ENCODE peak calls at places on chromosomes 6 and 20, in six cellular contexts. One of them, this sample, is unnamed.

GRCh38 chr20:59149678-59150504 is 13.7 kb upstream of the ZNF831 start:
- DNase-seq in CD4-positive, CD25-positive, alpha-beta regulatory T cell: peak; percentile 70
- DNase-seq in hepatocyte: peak; percentile 28
- DNase-seq in heart left ventricle: peak; percentile 35
- DNase-seq in endothelial cell of umbilical vein: no peak
- DNase-seq in IMR-90: no peak
- DNase-seq in this sample: no peak

GRCh38 chr6:14475306-14475705 is 357.7 kb downstream of the CD83 start:
- DNase-seq in heart left ventricle: no peak
- DNase-seq in endothelial cell of umbilical vein: no peak
- DNase-seq in CD4-positive, CD25-positive, alpha-beta regulatory T cell: no peak
- DNase-seq in IMR-90: no peak
- DNase-seq in hepatocyte: no peak
- DNase-seq in this sample: no peak

GRCh38 chr20:33373735-33374605 is 27.3 kb downstream of the CDK5RAP1 start:
- DNase-seq in endothelial cell of umbilical vein: peak; percentile 11
- DNase-seq in hepatocyte: peak; percentile 71
- DNase-seq in heart left ventricle: no peak
- DNase-seq in IMR-90: peak; percentile 94
- DNase-seq in CD4-positive, CD25-positive, alpha-beta regulatory T cell: no peak
- DNase-seq in this sample: peak; percentile 99

GRCh38 chr6:111573118-111573883 is 32.4 kb downstream of the TRAF3IP2 start:
- DNase-seq in IMR-90: peak; percentile 80
- DNase-seq in hepatocyte: peak; percentile 81
- DNase-seq in endothelial cell of umbilical vein: no peak
- DNase-seq in heart left ventricle: no peak
- DNase-seq in CD4-positive, CD25-positive, alpha-beta regulatory T cell: no peak
- DNase-seq in this sample: peak; percentile 14

GRCh38 chr6:80547827-80548226 is 441.4 kb downstream of the BCKDHB start:
- DNase-seq in endothelial cell of umbilical vein: no peak
- DNase-seq in hepatocyte: no peak
- DNase-seq in IMR-90: peak; percentile 94
- DNase-seq in heart left ventricle: no peak
- DNase-seq in CD4-positive, CD25-positive, alpha-beta regulatory T cell: no peak
- DNase-seq in this sample: peak; percentile 52

GRCh38 chr20:58697867-58698703 is 5.5 kb downstream of the NPEPL1 start:
- DNase-seq in IMR-90: no peak
- DNase-seq in heart left ventricle: no peak
- DNase-seq in CD4-positive, CD25-positive, alpha-beta regulatory T cell: no peak
- DNase-seq in hepatocyte: no peak
- DNase-seq in endothelial cell of umbilical vein: no peak
- DNase-seq in this sample: no peak

GRCh38 chr6:117495873-117496272 is 13.4 kb downstream of the DCBLD1 start:
- DNase-seq in endothelial cell of umbilical vein: no peak
- DNase-seq in IMR-90: peak; percentile 52
- DNase-seq in hepatocyte: no peak
- DNase-seq in CD4-positive, CD25-positive, alpha-beta regulatory T cell: no peak
- DNase-seq in heart left ventricle: no peak
- DNase-seq in this sample: peak; percentile 35

GRCh38 chr6:99894815-99895214 is 99.2 kb downstream of the MCHR2 start:
- DNase-seq in IMR-90: no peak
- DNase-seq in CD4-positive, CD25-positive, alpha-beta regulatory T cell: no peak
- DNase-seq in hepatocyte: no peak
- DNase-seq in heart left ventricle: no peak
- DNase-seq in endothelial cell of umbilical vein: no peak
- DNase-seq in this sample: no peak

GRCh38 chr6:33692078-33692759 is 19.3 kb downstream of the UQCC2 start:
- DNase-seq in heart left ventricle: peak; percentile 82
- DNase-seq in IMR-90: no peak
- DNase-seq in CD4-positive, CD25-positive, alpha-beta regulatory T cell: no peak
- DNase-seq in hepatocyte: no peak
- DNase-seq in endothelial cell of umbilical vein: no peak
- DNase-seq in this sample: peak; percentile 38

GRCh38 chr6:97215157-97215769 is 67.8 kb downstream of the MMS22L start:
- DNase-seq in hepatocyte: peak; percentile 69
- DNase-seq in endothelial cell of umbilical vein: peak; percentile 71
- DNase-seq in heart left ventricle: no peak
- DNase-seq in IMR-90: peak; percentile 76
- DNase-seq in CD4-positive, CD25-positive, alpha-beta regulatory T cell: no peak
- DNase-seq in this sample: peak; percentile 55

GRCh38 chr20:24741673-24742072 is 207.4 kb upstream of the CST7 start:
- DNase-seq in IMR-90: no peak
- DNase-seq in heart left ventricle: no peak
- DNase-seq in hepatocyte: no peak
- DNase-seq in CD4-positive, CD25-positive, alpha-beta regulatory T cell: no peak
- DNase-seq in endothelial cell of umbilical vein: no peak
- DNase-seq in this sample: no peak

GRCh38 chr6:31525932-31526591 is 2.7 kb upstream of the MCCD1 start:
- DNase-seq in heart left ventricle: no peak
- DNase-seq in hepatocyte: no peak
- DNase-seq in IMR-90: peak; percentile 57
- DNase-seq in CD4-positive, CD25-positive, alpha-beta regulatory T cell: no peak
- DNase-seq in endothelial cell of umbilical vein: peak; percentile 80
- DNase-seq in this sample: peak; percentile 45

GRCh38 chr6:14732845-14733757 is 512.8 kb upstream of the JARID2 start:
- DNase-seq in CD4-positive, CD25-positive, alpha-beta regulatory T cell: no peak
- DNase-seq in hepatocyte: no peak
- DNase-seq in endothelial cell of umbilical vein: no peak
- DNase-seq in heart left ventricle: no peak
- DNase-seq in IMR-90: peak; percentile 79
- DNase-seq in this sample: peak; percentile 95

GRCh38 chr6:127618729-127619128 is 41.8 kb downstream of the C6orf58 start:
- DNase-seq in endothelial cell of umbilical vein: no peak
- DNase-seq in IMR-90: peak; percentile 11
- DNase-seq in CD4-positive, CD25-positive, alpha-beta regulatory T cell: no peak
- DNase-seq in hepatocyte: no peak
- DNase-seq in heart left ventricle: no peak
- DNase-seq in this sample: peak; percentile 94

GRCh38 chr20:7579888-7580287 is 360.4 kb downstream of the HAO1 start:
- DNase-seq in heart left ventricle: no peak
- DNase-seq in endothelial cell of umbilical vein: no peak
- DNase-seq in hepatocyte: no peak
- DNase-seq in CD4-positive, CD25-positive, alpha-beta regulatory T cell: no peak
- DNase-seq in IMR-90: no peak
- DNase-seq in this sample: peak; percentile 53

GRCh38 chr6:30544666-30545272 is 11.5 kb downstream of the GNL1 start:
- DNase-seq in heart left ventricle: no peak
- DNase-seq in IMR-90: peak; percentile 79
- DNase-seq in hepatocyte: peak; percentile 79
- DNase-seq in CD4-positive, CD25-positive, alpha-beta regulatory T cell: no peak
- DNase-seq in endothelial cell of umbilical vein: peak; percentile 76
- DNase-seq in this sample: peak; percentile 84

GRCh38 chr6:137847748-137848147 is 19.3 kb upstream of the TNFAIP3 start:
- DNase-seq in CD4-positive, CD25-positive, alpha-beta regulatory T cell: no peak
- DNase-seq in heart left ventricle: no peak
- DNase-seq in endothelial cell of umbilical vein: no peak
- DNase-seq in hepatocyte: no peak
- DNase-seq in IMR-90: no peak
- DNase-seq in this sample: no peak

GRCh38 chr20:62741191-62741676 is 32.6 kb downstream of the NTSR1 start:
- DNase-seq in CD4-positive, CD25-positive, alpha-beta regulatory T cell: no peak
- DNase-seq in endothelial cell of umbilical vein: peak; percentile 28
- DNase-seq in hepatocyte: no peak
- DNase-seq in heart left ventricle: peak; percentile 6
- DNase-seq in IMR-90: no peak
- DNase-seq in this sample: peak; percentile 42

GRCh38 chr20:52039746-52040145 is 151.8 kb downstream of the ZFP64 start:
- DNase-seq in CD4-positive, CD25-positive, alpha-beta regulatory T cell: no peak
- DNase-seq in hepatocyte: no peak
- DNase-seq in endothelial cell of umbilical vein: no peak
- DNase-seq in IMR-90: no peak
- DNase-seq in heart left ventricle: no peak
- DNase-seq in this sample: no peak

GRCh38 chr6:14121936-14122344 is 4.4 kb downstream of the CD83 start:
- DNase-seq in IMR-90: no peak
- DNase-seq in endothelial cell of umbilical vein: no peak
- DNase-seq in heart left ventricle: peak; percentile 39
- DNase-seq in hepatocyte: no peak
- DNase-seq in CD4-positive, CD25-positive, alpha-beta regulatory T cell: no peak
- DNase-seq in this sample: no peak

GRCh38 chr6:52420668-52421358 is 671 bp downstream of the EFHC1 start:
- DNase-seq in endothelial cell of umbilical vein: no peak
- DNase-seq in heart left ventricle: no peak
- DNase-seq in CD4-positive, CD25-positive, alpha-beta regulatory T cell: no peak
- DNase-seq in IMR-90: peak; percentile 33
- DNase-seq in hepatocyte: peak; percentile 45
- DNase-seq in this sample: peak; percentile 66
- H3K4me1 ChIP-seq in endothelial cell of umbilical vein: peaks cover 70% of the 10 kb centered on the region
- H3K4me1 ChIP-seq in heart left ventricle: peaks cover 37% of the 10 kb centered on the region
- H3K4me1 ChIP-seq in CD4-positive, CD25-positive, alpha-beta regulatory T cell: peaks cover 7% of the 10 kb centered on the region
- H3K4me1 ChIP-seq in IMR-90: peaks cover 17% of the 10 kb centered on the region
- H3K4me1 ChIP-seq in hepatocyte: peaks cover 19% of the 10 kb centered on the region
- H3K4me1 ChIP-seq in this sample: peaks cover 59% of the 10 kb centered on the region

GRCh38 chr20:10635476-10636208 is 38.2 kb downstream of the JAG1 start:
- DNase-seq in CD4-positive, CD25-positive, alpha-beta regulatory T cell: no peak
- DNase-seq in heart left ventricle: no peak
- DNase-seq in IMR-90: no peak
- DNase-seq in hepatocyte: no peak
- DNase-seq in endothelial cell of umbilical vein: no peak
- DNase-seq in this sample: no peak

GRCh38 chr20:10634190-10634589 is 39.6 kb downstream of the JAG1 start:
- DNase-seq in IMR-90: no peak
- DNase-seq in heart left ventricle: no peak
- DNase-seq in endothelial cell of umbilical vein: no peak
- DNase-seq in CD4-positive, CD25-positive, alpha-beta regulatory T cell: no peak
- DNase-seq in hepatocyte: no peak
- DNase-seq in this sample: no peak

GRCh38 chr20:10633708-10634107 is 40.1 kb downstream of the JAG1 start:
- DNase-seq in heart left ventricle: no peak
- DNase-seq in hepatocyte: no peak
- DNase-seq in CD4-positive, CD25-positive, alpha-beta regulatory T cell: no peak
- DNase-seq in IMR-90: no peak
- DNase-seq in endothelial cell of umbilical vein: no peak
- DNase-seq in this sample: no peak

GRCh38 chr20:10634683-10635411 is 39.0 kb downstream of the JAG1 start:
- DNase-seq in IMR-90: peak; percentile 92
- DNase-seq in hepatocyte: no peak
- DNase-seq in heart left ventricle: no peak
- DNase-seq in CD4-positive, CD25-positive, alpha-beta regulatory T cell: no peak
- DNase-seq in endothelial cell of umbilical vein: peak; percentile 79
- DNase-seq in this sample: peak; percentile 35

GRCh38 chr20:10632681-10633509 is 40.9 kb downstream of the JAG1 start:
- DNase-seq in hepatocyte: no peak
- DNase-seq in IMR-90: no peak
- DNase-seq in endothelial cell of umbilical vein: no peak
- DNase-seq in CD4-positive, CD25-positive, alpha-beta regulatory T cell: no peak
- DNase-seq in heart left ventricle: no peak
- DNase-seq in this sample: no peak
- H3K4me1 ChIP-seq in hepatocyte: peaks cover 4% of the 10 kb centered on the region
- H3K4me1 ChIP-seq in IMR-90: peaks cover 30% of the 10 kb centered on the region
- H3K4me1 ChIP-seq in endothelial cell of umbilical vein: peaks cover 38% of the 10 kb centered on the region
- H3K4me1 ChIP-seq in CD4-positive, CD25-positive, alpha-beta regulatory T cell: no peaks in the 10 kb centered on the region
- H3K4me1 ChIP-seq in heart left ventricle: peaks cover 47% of the 10 kb centered on the region
- H3K4me1 ChIP-seq in this sample: peaks cover 7% of the 10 kb centered on the region

GRCh38 chr20:44389871-44390270 is 34.4 kb downstream of the HNF4A start:
- DNase-seq in IMR-90: no peak
- DNase-seq in endothelial cell of umbilical vein: no peak
- DNase-seq in CD4-positive, CD25-positive, alpha-beta regulatory T cell: no peak
- DNase-seq in heart left ventricle: no peak
- DNase-seq in hepatocyte: no peak
- DNase-seq in this sample: no peak
- H3K4me1 ChIP-seq in IMR-90: no peaks in the 10 kb centered on the region
- H3K4me1 ChIP-seq in endothelial cell of umbilical vein: no peaks in the 10 kb centered on the region
- H3K4me1 ChIP-seq in CD4-positive, CD25-positive, alpha-beta regulatory T cell: peaks cover 5% of the 10 kb centered on the region
- H3K4me1 ChIP-seq in heart left ventricle: peaks cover 3% of the 10 kb centered on the region
- H3K4me1 ChIP-seq in hepatocyte: peaks cover 8% of the 10 kb centered on the region
- H3K4me1 ChIP-seq in this sample: peaks cover 12% of the 10 kb centered on the region

GRCh38 chr20:46547995-46548394 is 2.5 kb downstream of the OCSTAMP start:
- DNase-seq in endothelial cell of umbilical vein: no peak
- DNase-seq in IMR-90: no peak
- DNase-seq in heart left ventricle: no peak
- DNase-seq in hepatocyte: no peak
- DNase-seq in CD4-positive, CD25-positive, alpha-beta regulatory T cell: no peak
- DNase-seq in this sample: no peak
- H3K4me1 ChIP-seq in endothelial cell of umbilical vein: no peaks in the 10 kb centered on the region
- H3K4me1 ChIP-seq in IMR-90: no peaks in the 10 kb centered on the region
- H3K4me1 ChIP-seq in heart left ventricle: no peaks in the 10 kb centered on the region
- H3K4me1 ChIP-seq in hepatocyte: no peaks in the 10 kb centered on the region
- H3K4me1 ChIP-seq in CD4-positive, CD25-positive, alpha-beta regulatory T cell: peaks cover 19% of the 10 kb centered on the region
- H3K4me1 ChIP-seq in this sample: no peaks in the 10 kb centered on the region

DNA sequence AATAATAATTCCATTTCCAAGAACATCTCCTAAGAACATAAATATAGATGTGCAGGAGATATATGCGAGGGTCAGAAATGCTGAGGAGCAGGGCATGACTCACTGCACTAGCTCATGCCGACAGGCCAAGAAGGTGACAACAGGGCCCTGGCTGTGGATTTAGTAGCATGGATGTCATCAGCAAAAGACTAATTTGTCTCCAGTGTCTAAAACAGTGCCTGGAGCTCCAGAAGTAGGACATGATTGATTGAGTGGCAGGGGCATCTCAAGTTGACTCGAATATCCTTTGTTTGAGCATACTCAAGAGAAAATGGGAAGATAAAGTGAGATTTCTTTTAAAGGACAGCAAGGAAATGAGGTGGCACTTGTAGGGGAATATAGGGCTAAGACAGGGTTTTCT is 207.1 kb upstream of the FOXA2 start:
- DNase-seq in hepatocyte: no peak
- DNase-seq in heart left ventricle: no peak
- DNase-seq in CD4-positive, CD25-positive, alpha-beta regulatory T cell: no peak
- DNase-seq in endothelial cell of umbilical vein: no peak
- DNase-seq in IMR-90: no peak
- DNase-seq in this sample: no peak
- H3K4me1 ChIP-seq in hepatocyte: peaks cover 27% of the 10 kb centered on the region
- H3K4me1 ChIP-seq in heart left ventricle: peaks cover 21% of the 10 kb centered on the region
- H3K4me1 ChIP-seq in CD4-positive, CD25-positive, alpha-beta regulatory T cell: no peaks in the 10 kb centered on the region
- H3K4me1 ChIP-seq in endothelial cell of umbilical vein: peaks cover 31% of the 10 kb centered on the region
- H3K4me1 ChIP-seq in IMR-90: peaks cover 7% of the 10 kb centered on the region
- H3K4me1 ChIP-seq in this sample: peaks cover 46% of the 10 kb centered on the region

GRCh38 chr6:502761-503160 is 111.2 kb downstream of the IRF4 start:
- DNase-seq in hepatocyte: no peak
- DNase-seq in CD4-positive, CD25-positive, alpha-beta regulatory T cell: no peak
- DNase-seq in heart left ventricle: no peak
- DNase-seq in IMR-90: no peak
- DNase-seq in endothelial cell of umbilical vein: no peak
- DNase-seq in this sample: no peak
- H3K4me1 ChIP-seq in hepatocyte: no peaks in the 10 kb centered on the region
- H3K4me1 ChIP-seq in CD4-positive, CD25-positive, alpha-beta regulatory T cell: peaks cover 47% of the 10 kb centered on the region
- H3K4me1 ChIP-seq in heart left ventricle: peaks cover 6% of the 10 kb centered on the region
- H3K4me1 ChIP-seq in IMR-90: no peaks in the 10 kb centered on the region
- H3K4me1 ChIP-seq in endothelial cell of umbilical vein: no peaks in the 10 kb centered on the region
- H3K4me1 ChIP-seq in this sample: no peaks in the 10 kb centered on the region

GRCh38 chr6:1222426-1223311 is 89.2 kb upstream of the FOXQ1 start:
- DNase-seq in endothelial cell of umbilical vein: no peak
- DNase-seq in heart left ventricle: peak; percentile 77
- DNase-seq in CD4-positive, CD25-positive, alpha-beta regulatory T cell: no peak
- DNase-seq in IMR-90: no peak
- DNase-seq in hepatocyte: no peak
- DNase-seq in this sample: no peak

GRCh38 chr6:1226208-1227099 is 85.4 kb upstream of the FOXQ1 start:
- DNase-seq in CD4-positive, CD25-positive, alpha-beta regulatory T cell: no peak
- DNase-seq in endothelial cell of umbilical vein: no peak
- DNase-seq in hepatocyte: no peak
- DNase-seq in heart left ventricle: no peak
- DNase-seq in IMR-90: no peak
- DNase-seq in this sample: no peak

GRCh38 chr6:1227600-1227934 is 84.3 kb upstream of the FOXQ1 start:
- DNase-seq in hepatocyte: no peak
- DNase-seq in CD4-positive, CD25-positive, alpha-beta regulatory T cell: no peak
- DNase-seq in heart left ventricle: no peak
- DNase-seq in IMR-90: no peak
- DNase-seq in endothelial cell of umbilical vein: no peak
- DNase-seq in this sample: no peak

GRCh38 chr6:1224514-1224913 is 87.4 kb upstream of the FOXQ1 start:
- DNase-seq in CD4-positive, CD25-positive, alpha-beta regulatory T cell: no peak
- DNase-seq in IMR-90: no peak
- DNase-seq in endothelial cell of umbilical vein: no peak
- DNase-seq in heart left ventricle: no peak
- DNase-seq in hepatocyte: no peak
- DNase-seq in this sample: no peak

GRCh38 chr6:1223312-1223603 is 88.6 kb upstream of the FOXQ1 start:
- DNase-seq in hepatocyte: no peak
- DNase-seq in CD4-positive, CD25-positive, alpha-beta regulatory T cell: no peak
- DNase-seq in heart left ventricle: no peak
- DNase-seq in IMR-90: no peak
- DNase-seq in endothelial cell of umbilical vein: no peak
- DNase-seq in this sample: no peak
- H3K4me1 ChIP-seq in hepatocyte: peaks cover 12% of the 10 kb centered on the region
- H3K4me1 ChIP-seq in CD4-positive, CD25-positive, alpha-beta regulatory T cell: no peaks in the 10 kb centered on the region
- H3K4me1 ChIP-seq in heart left ventricle: no peaks in the 10 kb centered on the region
- H3K4me1 ChIP-seq in IMR-90: no peaks in the 10 kb centered on the region
- H3K4me1 ChIP-seq in endothelial cell of umbilical vein: no peaks in the 10 kb centered on the region
- H3K4me1 ChIP-seq in this sample: no peaks in the 10 kb centered on the region

This sample was measured in PC-3.